ENCODE peak calls at places on chromosomes 5 and 9, in six cellular contexts. N, U, W, P, D and T are unnamed samples.

GRCh38 chr5:32331927-32332274 is 19.2 kb upstream of the MTMR12 start:
- DNase-seq in N (no peak), U (no peak), W (no peak), P (no peak), D (no peak), T (no peak)

GRCh38 chr9:4420351-4420750 is 69.9 kb upstream of the SLC1A1 start:
- DNase-seq in N (no peak), U (no peak), W (no peak), P (no peak), D (no peak), T (no peak)

GRCh38 chr5:94524841-94525697 is 93.3 kb downstream of the KIAA0825 start:
- DNase-seq in N (peak), U (no peak), W (peak), P (peak), D (peak), T (peak)

GRCh38 chr5:41048986-41049385 is 22.2 kb downstream of the MROH2B start:
- DNase-seq in N (no peak), U (no peak), W (no peak), P (no peak), D (peak), T (no peak)

GRCh38 chr5:84724683-84725082 is 340.0 kb upstream of the EDIL3 start:
- DNase-seq in N (no peak), U (no peak), W (no peak), P (no peak), D (peak), T (no peak)

GRCh38 chr9:127769985-127770904 is 8.2 kb downstream of the SH2D3C start:
- DNase-seq in N (no peak), U (no peak), W (no peak), P (no peak), D (no peak), T (no peak)

GRCh38 chr9:12702160-12702758 is 9.1 kb downstream of the TYRP1 start:
- DNase-seq in N (peak), U (peak), W (peak), P (peak), D (peak), T (peak)

GRCh38 chr9:99783799-99784198 is 37.9 kb upstream of the NR4A3 start:
- DNase-seq in N (no peak), U (no peak), W (no peak), P (no peak), D (no peak), T (peak)

GRCh38 chr9:78778843-78779486 is 482.0 kb downstream of the PSAT1 start:
- DNase-seq in N (no peak), U (no peak), W (no peak), P (no peak), D (no peak), T (no peak)

GRCh38 chr5:9657819-9658218 is 27.7 kb upstream of the TAS2R1 start:
- DNase-seq in N (no peak), U (no peak), W (no peak), P (no peak), D (no peak), T (no peak)

GRCh38 chr9:83280259-83280658 is 217.3 kb upstream of the RASEF start:
- DNase-seq in N (peak), U (no peak), W (no peak), P (no peak), D (no peak), T (no peak)

GRCh38 chr9:133842721-133843227 is 104.6 kb upstream of the SARDH start:
- DNase-seq in N (no peak), U (no peak), W (peak), P (no peak), D (no peak), T (peak)

GRCh38 chr5:10999714-11000113 is 238.7 kb upstream of the DAP start:
- DNase-seq in N (no peak), U (no peak), W (no peak), P (no peak), D (no peak), T (no peak)

GRCh38 chr5:123460296-123460729 is 37.1 kb upstream of the CEP120 start:
- DNase-seq in N (no peak), U (no peak), W (peak), P (peak), D (peak), T (no peak)

GRCh38 chr5:91794856-91795548 is 411.9 kb upstream of the ARRDC3 start:
- DNase-seq in N (no peak), U (no peak), W (no peak), P (no peak), D (no peak), T (no peak)

GRCh38 chr9:133950916-133951231 is 41.2 kb downstream of the VAV2 start:
- DNase-seq in N (peak), U (no peak), W (no peak), P (no peak), D (no peak), T (no peak)

GRCh38 chr9:71001780-71002386 is 119.5 kb downstream of the TRPM3 start:
- DNase-seq in N (peak), U (peak), W (no peak), P (peak), D (peak), T (peak)

GRCh38 chr9:117703538-117703937 is 665 bp upstream of the TLR4 start:
- DNase-seq in N (peak), U (no peak), W (no peak), P (no peak), D (no peak), T (no peak)

GRCh38 chr9:92384373-92384772 is 20.0 kb downstream of the OGN start:
- DNase-seq in N (peak), U (no peak), W (no peak), P (no peak), D (no peak), T (no peak)

GRCh38 chr9:110048473-110048975 is 159.4 kb downstream of the C9orf152 start:
- DNase-seq in N (peak), U (peak), W (peak), P (peak), D (peak), T (peak)

GRCh38 chr9:136840877-136841645 is 1.2 kb upstream of the AJM1 start:
- DNase-seq in N (peak), U (no peak), W (peak), P (no peak), D (peak), T (no peak)

GRCh38 chr9:76321185-76321828 is 72.9 kb downstream of the RFK start:
- DNase-seq in N (peak), U (no peak), W (no peak), P (no peak), D (peak), T (peak)

GRCh38 chr5:55638455-55638854 is 73.7 kb downstream of the SLC38A9 start:
- DNase-seq in N (no peak), U (no peak), W (no peak), P (no peak), D (peak), T (no peak)